ENCODE peak calls at places on chromosomes 11 and 22, in seven cellular contexts. U is Karpas-422; L is stimulated activated CD4-positive, alpha-beta T cell treated with anti-CD3 and anti-CD28 coated beads, Interleukin-2, amount 100 ng/mL, for 24 hours; S is GM13977; R is bronchial epithelial cell; Z is cardiac fibroblast; A is Right ventricle myocardium superior. X is an unnamed sample.
A peak's percentile ranks its signal among the peaks of the same experiment; 100 is the strongest.

GRCh38 chr11:13339196-13340153 is 61.9 kb downstream of the BMAL1 start:
- DNase-seq in U (no peak), Z (peak; percentile 96), R (peak; percentile 86), S (no peak), A (no peak), L (peak; percentile 27), X (no peak)

GRCh38 chr11:2796091-2796490 is 89.5 kb downstream of the CDKN1C start:
- DNase-seq in S (no peak), L (no peak), A (peak; percentile 38), R (no peak), U (no peak), Z (no peak), X (no peak)

GRCh38 chr11:99683933-99684332 is 663.2 kb downstream of the CNTN5 start:
- DNase-seq in Z (no peak), R (no peak), S (no peak), L (no peak), U (no peak), A (no peak), X (no peak)

GRCh38 chr11:113373981-113374560 is 13.5 kb upstream of the ANKK1 start:
- DNase-seq in S (no peak), L (no peak), A (no peak), Z (no peak), R (no peak), U (no peak), X (no peak)

GRCh38 chr22:21708960-21709359 is 26.6 kb downstream of the YPEL1 start:
- DNase-seq in S (no peak), A (no peak), Z (no peak), U (no peak), R (no peak), L (no peak), X (no peak)

GRCh38 chr11:64745219-64745522 is 1.2 kb upstream of the RASGRP2 start:
- DNase-seq in A (peak; percentile 93), Z (no peak), R (no peak), L (peak; percentile 66), S (no peak), U (peak; percentile 79), X (peak; percentile 43)

GRCh38 chr11:2209900-2210321 is 38.3 kb upstream of the TH start:
- DNase-seq in L (no peak), U (no peak), S (no peak), R (no peak), Z (no peak), A (peak; percentile 13), X (no peak)

GRCh38 chr11:33478111-33478573 is 221.0 kb downstream of the HIPK3 start:
- DNase-seq in Z (no peak), A (no peak), R (no peak), U (no peak), S (no peak), L (no peak), X (no peak)

GRCh38 chr11:75420224-75421034 is 12.6 kb downstream of the KLHL35 start:
- DNase-seq in Z (no peak), U (no peak), L (no peak), S (no peak), R (no peak), A (no peak), X (no peak)

GRCh38 chr11:110438017-110438416 is 8.3 kb downstream of the FDX1 start:
- DNase-seq in U (no peak), R (no peak), A (no peak), Z (no peak), S (no peak), L (no peak), X (no peak)